ENCODE peak calls at places on chromosome 15, in eight cellular contexts. E, B, P, H, V, Y, F and R are unnamed samples.

GRCh38 chr15:99507016-99507731 is 58.6 kb upstream of the MEF2A start:
- DNase-seq in B (no peak), Y (peak; percentile 29), V (peak; percentile 81), H (no peak), E (no peak), P (no peak), F (no peak), R (no peak)

GRCh38 chr15:98369081-98369716 is 279.1 kb upstream of the IGF1R start:
- DNase-seq in E (no peak), H (no peak), B (no peak), Y (no peak), V (no peak), F (no peak), P (no peak), R (no peak)

GRCh38 chr15:52657338-52657737 is 21.9 kb downstream of the ATOSA start:
- DNase-seq in H (no peak), P (no peak), V (no peak), B (no peak), Y (no peak), E (no peak), F (no peak), R (no peak)

GRCh38 chr15:67091966-67092677 is 26.7 kb downstream of the SMAD3 start:
- DNase-seq in Y (no peak), B (no peak), H (no peak), V (no peak), F (no peak), P (no peak), E (no peak), R (no peak)

GRCh38 chr15:58770519-58770856 is 614 bp upstream of the MINDY2 start:
- DNase-seq in P (peak; percentile 68), F (no peak), V (no peak), B (no peak), Y (no peak), E (no peak), H (peak; percentile 16), R (no peak)

GRCh38 chr15:37206690-37207089 is 106.3 kb upstream of the MEIS2 start:
- DNase-seq in H (no peak), V (no peak), P (no peak), B (no peak), Y (no peak), F (no peak), E (no peak), R (no peak)

GRCh38 chr15:85477730-85478129 is 97.3 kb downstream of the AKAP13 start:
- DNase-seq in F (no peak), V (no peak), P (peak; percentile 40), H (no peak), B (no peak), Y (no peak), E (no peak), R (no peak)

GRCh38 chr15:37764733-37765191 is 169.7 kb upstream of the TMCO5A start:
- DNase-seq in V (no peak), H (peak; percentile 10), E (peak; percentile 77), P (peak; percentile 18), B (peak; percentile 38), F (no peak), Y (peak; percentile 51), R (no peak)

GRCh38 chr15:90063733-90064247 is 38.5 kb downstream of the IDH2 start:
- DNase-seq in E (no peak), F (no peak), H (peak; percentile 33), B (no peak), P (no peak), V (peak; percentile 71), Y (peak; percentile 31), R (no peak)

GRCh38 chr15:62462268-62462667 is 297.2 kb upstream of the C2CD4B start:
- DNase-seq in Y (no peak), H (no peak), F (no peak), P (no peak), V (no peak), E (no peak), B (no peak), R (no peak)

GRCh38 chr15:49530106-49530505 is 90.5 kb downstream of the FAM227B start:
- DNase-seq in Y (no peak), P (no peak), V (no peak), B (no peak), H (no peak), F (no peak), E (no peak), R (no peak)

GRCh38 chr15:71808311-71809020 is 1.9 kb upstream of the NR2E3 start:
- DNase-seq in B (no peak), Y (no peak), V (no peak), P (no peak), H (no peak), E (no peak), F (no peak), R (no peak)

GRCh38 chr15:71804695-71805470 is 5.5 kb upstream of the NR2E3 start:
- DNase-seq in V (no peak), F (no peak), H (no peak), B (no peak), E (no peak), Y (no peak), P (no peak), R (no peak)

GRCh38 chr15:71807125-71807629 is 3.2 kb upstream of the NR2E3 start:
- DNase-seq in F (no peak), V (no peak), H (no peak), P (no peak), Y (no peak), E (peak; percentile 78), B (no peak), R (no peak)

GRCh38 chr15:71807691-71808091 is 2.7 kb upstream of the NR2E3 start:
- DNase-seq in H (no peak), Y (no peak), B (no peak), F (no peak), P (no peak), E (peak; percentile 67), V (no peak), R (no peak)

GRCh38 chr15:71806452-71806931 is 3.9 kb upstream of the NR2E3 start:
- DNase-seq in Y (no peak), E (peak; percentile 37), B (no peak), P (no peak), H (no peak), V (no peak), F (no peak), R (no peak)
- H3K4me1 ChIP-seq in Y (peaks cover 13% of the 10 kb centered on the region), E (peaks cover 25% of the 10 kb centered on the region), B (no peaks in the 10 kb centered on the region), P (peaks cover 48% of the 10 kb centered on the region), H (no peaks in the 10 kb centered on the region), V (peaks cover 7% of the 10 kb centered on the region), F (no peaks in the 10 kb centered on the region), R (no peaks in the 10 kb centered on the region)

GRCh38 chr15:73630030-73630429 is 3.2 kb downstream of the NPTN start:
- DNase-seq in B (no peak), F (no peak), H (no peak), Y (no peak), V (no peak), E (no peak), P (no peak), R (no peak)
- H3K4me1 ChIP-seq in B (peaks cover 26% of the 10 kb centered on the region), F (peaks cover 33% of the 10 kb centered on the region), H (peaks cover 77% of the 10 kb centered on the region), Y (peaks cover 19% of the 10 kb centered on the region), V (peaks cover 45% of the 10 kb centered on the region), E (peaks cover 51% of the 10 kb centered on the region), P (peaks cover 77% of the 10 kb centered on the region), R (peaks cover 45% of the 10 kb centered on the region)

GRCh38 chr15:80754005-80754404 is 25.2 kb upstream of the CEMIP start:
- DNase-seq in P (no peak), H (no peak), V (no peak), E (no peak), F (no peak), B (no peak), Y (no peak), R (no peak)
- H3K4me1 ChIP-seq in P (peaks cover 13% of the 10 kb centered on the region), H (no peaks in the 10 kb centered on the region), V (no peaks in the 10 kb centered on the region), E (peaks cover 10% of the 10 kb centered on the region), F (peaks cover 6% of the 10 kb centered on the region), B (no peaks in the 10 kb centered on the region), Y (no peaks in the 10 kb centered on the region), R (no peaks in the 10 kb centered on the region)

DNA sequence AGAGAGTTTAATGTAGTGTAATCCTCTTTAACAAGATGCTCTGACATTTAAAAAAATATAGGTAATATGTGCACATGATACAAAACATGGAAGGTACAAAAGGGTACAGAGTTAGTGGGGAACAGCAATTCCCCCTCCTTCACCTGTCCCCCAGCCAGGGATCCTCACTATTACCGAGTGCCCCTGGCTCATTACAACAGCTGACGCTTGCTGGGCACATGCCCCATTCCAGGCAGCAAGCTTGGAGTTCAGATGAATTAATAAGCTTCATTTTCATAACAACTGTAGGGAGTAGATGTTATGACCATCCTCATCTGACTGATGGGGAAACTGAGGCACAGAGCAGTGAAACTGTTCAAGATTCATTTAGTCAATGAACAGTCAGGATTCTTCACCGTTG is 41.2 kb downstream of the PCSK6 start:
- DNase-seq in H (no peak), B (no peak), E (no peak), V (no peak), Y (no peak), F (no peak), P (no peak), R (no peak)
- H3K4me1 ChIP-seq in H (no peaks in the 10 kb centered on the region), B (no peaks in the 10 kb centered on the region), E (no peaks in the 10 kb centered on the region), V (peaks cover 6% of the 10 kb centered on the region), Y (peaks cover 44% of the 10 kb centered on the region), F (no peaks in the 10 kb centered on the region), P (peaks cover 15% of the 10 kb centered on the region), R (no peaks in the 10 kb centered on the region)

DNA sequence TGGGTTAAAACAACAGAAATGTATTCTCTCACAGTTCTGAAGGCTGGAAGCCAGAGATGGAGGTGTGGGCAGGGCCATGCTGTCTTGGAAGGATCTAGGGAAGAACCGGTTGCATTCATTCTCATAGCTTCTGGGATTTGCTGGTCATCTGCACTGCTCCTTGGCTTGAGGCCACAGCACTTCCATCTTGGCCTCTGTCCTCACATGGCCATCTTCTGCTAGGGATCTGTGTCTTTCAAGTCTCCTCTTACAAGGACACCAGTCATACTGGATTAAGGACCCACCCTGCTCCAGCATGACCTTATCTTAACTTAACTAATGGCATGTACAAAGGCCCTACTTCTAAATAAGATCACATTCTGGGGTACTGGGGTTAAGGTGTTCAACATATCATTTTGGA is 47.7 kb downstream of the RPLP1 start:
- DNase-seq in V (no peak), H (no peak), F (no peak), P (no peak), B (no peak), Y (no peak), E (no peak), R (no peak)
- H3K4me1 ChIP-seq in V (no peaks in the 10 kb centered on the region), H (no peaks in the 10 kb centered on the region), F (peaks cover 4% of the 10 kb centered on the region), P (no peaks in the 10 kb centered on the region), B (no peaks in the 10 kb centered on the region), Y (no peaks in the 10 kb centered on the region), E (no peaks in the 10 kb centered on the region), R (no peaks in the 10 kb centered on the region)